ENCODE peak calls at places on chromosomes 6 and 20, in six cellular contexts. X is PC-3, C is HCT116, M is endodermal cell, Y is SK-N-SH, V is neural progenitor cell. L is an unnamed sample.

GRCh38 chr6:70180183-70180903 is 122.5 kb downstream of the COL9A1 start:
- DNase-seq in X (no peak), C (no peak), M (no peak), Y (no peak), V (no peak), L (no peak)

GRCh38 chr6:44652551-44652950 is 265.0 kb downstream of the CDC5L start:
- DNase-seq in X (no peak), C (no peak), M (no peak), Y (no peak), V (no peak), L (no peak)

GRCh38 chr6:3176562-3177355 is 19.4 kb upstream of the TUBB2A start:
- DNase-seq in X (peak; percentile 62), C (peak; percentile 56), M (peak; percentile 57), Y (no peak), V (no peak), L (no peak)

GRCh38 chr20:23926941-23927872 is 47.7 kb upstream of the CST5 start:
- DNase-seq in X (no peak), C (no peak), M (no peak), Y (peak; percentile 34), V (no peak), L (no peak)

GRCh38 chr6:41688256-41688965 is 47.0 kb downstream of the TFEB start:
- DNase-seq in X (no peak), C (no peak), M (no peak), Y (no peak), V (no peak), L (no peak)

GRCh38 chr20:7596541-7596940 is 343.7 kb downstream of the HAO1 start:
- DNase-seq in X (no peak), C (no peak), M (no peak), Y (no peak), V (no peak), L (no peak)

GRCh38 chr6:150491796-150492142 is 107.9 kb upstream of the PLEKHG1 start:
- DNase-seq in X (no peak), C (no peak), M (no peak), Y (no peak), V (no peak), L (no peak)

GRCh38 chr6:96899019-96899418 is 1.3 kb upstream of the NDUFAF4 start:
- DNase-seq in X (peak; percentile 57), C (peak; percentile 37), M (no peak), Y (peak; percentile 19), V (peak; percentile 40), L (peak; percentile 39)

GRCh38 chr6:127866766-127867165 is 34.1 kb downstream of the THEMIS start:
- DNase-seq in X (no peak), C (no peak), M (no peak), Y (no peak), V (no peak), L (no peak)

GRCh38 chr6:28985396-28986164 is 19.5 kb downstream of the ZNF311 start:
- DNase-seq in X (peak; percentile 97), C (peak; percentile 92), M (peak; percentile 95), Y (peak; percentile 91), V (peak; percentile 97), L (peak; percentile 88)

GRCh38 chr20:58574014-58574413 is 58.8 kb upstream of the APCDD1L start:
- DNase-seq in X (no peak), C (no peak), M (no peak), Y (no peak), V (no peak), L (no peak)

GRCh38 chr6:27669278-27669797 is 196.4 kb upstream of the ZNF184 start:
- DNase-seq in X (peak; percentile 56), C (no peak), M (no peak), Y (no peak), V (peak; percentile 35), L (no peak)

GRCh38 chr20:62452475-62453095 is 23.2 kb downstream of the GATA5 start:
- DNase-seq in X (no peak), C (no peak), M (no peak), Y (no peak), V (no peak), L (peak; percentile 60)

GRCh38 chr20:62455929-62456328 is 19.9 kb downstream of the GATA5 start:
- DNase-seq in X (no peak), C (no peak), M (no peak), Y (no peak), V (no peak), L (no peak)

GRCh38 chr20:62457098-62457497 is 18.7 kb downstream of the GATA5 start:
- DNase-seq in X (no peak), C (no peak), M (no peak), Y (no peak), V (no peak), L (no peak)

GRCh38 chr20:62453186-62453808 is 22.5 kb downstream of the GATA5 start:
- DNase-seq in X (no peak), C (no peak), M (no peak), Y (no peak), V (no peak), L (no peak)

DNA sequence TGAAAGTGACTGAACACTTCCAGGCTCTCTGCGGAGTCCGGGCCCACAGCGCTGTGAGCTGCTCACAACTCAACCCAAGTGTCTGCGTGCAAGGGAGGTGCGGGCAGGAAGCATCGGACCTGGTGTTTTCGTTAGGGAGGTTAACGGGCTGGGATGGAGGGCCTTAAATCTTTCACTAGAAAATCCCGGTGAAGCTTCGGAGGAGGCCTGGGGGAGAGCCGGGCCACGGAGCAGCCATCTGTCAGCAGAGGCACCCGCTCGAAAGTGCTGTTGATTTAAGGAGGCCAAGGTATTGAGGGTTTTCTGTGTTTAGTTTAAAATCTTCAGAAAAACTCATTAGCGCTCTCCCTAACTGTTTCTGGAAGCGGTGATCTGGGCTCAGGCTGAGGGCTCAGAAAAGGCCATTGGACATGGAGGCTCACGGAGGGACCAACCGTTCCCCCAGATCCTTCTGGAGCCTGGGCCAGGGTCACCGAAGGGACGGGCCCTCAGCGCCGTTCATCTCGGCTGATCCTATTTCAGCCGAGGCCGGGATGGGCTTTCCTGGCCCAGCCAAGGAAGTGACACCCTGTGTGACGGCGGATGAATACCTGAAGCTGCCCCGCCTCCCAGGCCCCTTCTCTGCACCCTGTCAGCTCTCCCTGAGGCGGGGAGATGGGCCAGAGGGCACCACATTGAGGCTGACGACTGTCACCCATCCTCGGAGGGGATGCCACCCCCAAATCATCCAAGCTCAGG is 20.7 kb downstream of the GATA5 start:
- DNase-seq in X (no peak), C (no peak), M (peak; percentile 73), Y (no peak), V (peak; percentile 37), L (no peak)
- H3K9ac ChIP-seq in X (no peak overlapping the region), C (no peak overlapping the region), M (no peak overlapping the region), Y (no peak overlapping the region), V (peak overlapping the region; percentile 14), L (no peak overlapping the region)

GRCh38 chr20:25321262-25321831 is 69.3 kb downstream of the ABHD12 start:
- DNase-seq in X (no peak), C (no peak), M (peak; percentile 29), Y (no peak), V (no peak), L (peak; percentile 13)

GRCh38 chr20:25318471-25319240 is 70.8 kb downstream of the PYGB start:
- DNase-seq in X (no peak), C (no peak), M (no peak), Y (no peak), V (no peak), L (no peak)

GRCh38 chr20:25317351-25318075 is 69.6 kb downstream of the PYGB start:
- DNase-seq in X (no peak), C (no peak), M (no peak), Y (no peak), V (no peak), L (no peak)

GRCh38 chr20:25320035-25320800 is 70.4 kb downstream of the ABHD12 start:
- DNase-seq in X (no peak), C (no peak), M (no peak), Y (peak; percentile 70), V (no peak), L (peak; percentile 15)

DNA sequence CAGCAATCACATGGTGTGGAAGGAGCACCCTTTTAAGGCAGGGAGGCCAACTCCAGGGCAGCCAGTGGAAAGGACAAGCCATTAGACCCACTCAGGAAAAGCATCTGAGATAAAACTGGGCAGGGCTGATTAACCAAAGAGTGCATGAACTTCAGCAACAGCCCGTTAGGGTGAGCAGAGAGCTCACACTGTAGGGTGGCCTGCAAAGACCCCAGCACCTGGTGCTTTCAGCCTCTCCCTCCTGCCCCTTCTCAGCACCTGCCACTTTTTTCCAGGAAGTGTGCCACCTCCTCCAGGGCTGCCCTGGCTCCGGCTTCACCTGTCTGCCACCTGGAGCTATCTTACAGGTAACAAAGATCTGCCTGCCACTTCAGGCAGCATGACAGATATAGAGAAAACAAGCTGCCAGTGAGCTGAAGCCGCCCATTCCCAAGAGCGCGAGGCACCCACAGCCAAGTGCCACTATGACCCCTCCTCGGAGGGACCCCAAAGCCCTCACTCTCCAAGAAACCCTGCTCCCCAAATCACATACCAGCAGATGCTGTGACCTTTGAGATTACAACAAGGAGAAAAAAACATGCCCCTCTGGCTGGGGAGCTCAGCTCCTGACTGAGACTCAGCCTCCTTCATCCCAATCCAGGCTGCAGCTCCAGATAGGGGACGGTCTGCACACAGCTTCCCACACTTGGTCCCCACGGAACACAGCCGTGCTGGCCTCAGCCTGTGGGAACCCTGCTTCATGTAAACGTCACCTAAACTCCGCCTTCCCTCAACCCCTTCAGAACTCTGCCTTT is 71.2 kb downstream of the ABHD12 start:
- DNase-seq in X (no peak), C (no peak), M (no peak), Y (no peak), V (no peak), L (peak; percentile 20)
- TF ChIP-seq CTCF in X (no peak), C (no peak), M (no peak), Y (no peak), V (no peak), L (no peak)

GRCh38 chr6:125533710-125534397 is 215.6 kb upstream of the HEY2 start:
- DNase-seq in X (no peak), C (no peak), M (peak; percentile 80), Y (no peak), V (peak; percentile 71), L (no peak)
- H3K4me3 ChIP-seq in X (no peak overlapping the region), C (no peak overlapping the region), M (no peak overlapping the region), Y (no peak overlapping the region), V (peak overlapping the region; percentile 8), L (no peak overlapping the region)

GRCh38 chr6:10437891-10438290 is 23.0 kb upstream of the TFAP2A start:
- DNase-seq in X (no peak), C (no peak), M (no peak), Y (no peak), V (no peak), L (no peak)

GRCh38 chr6:10441655-10442009 is 26.8 kb upstream of the TFAP2A start:
- DNase-seq in X (no peak), C (no peak), M (peak; percentile 28), Y (no peak), V (no peak), L (no peak)

GRCh38 chr6:10446548-10446947 is 31.7 kb upstream of the TFAP2A start:
- DNase-seq in X (no peak), C (no peak), M (no peak), Y (no peak), V (no peak), L (no peak)

GRCh38 chr6:10441004-10441654 is 26.3 kb upstream of the TFAP2A start:
- DNase-seq in X (peak; percentile 98), C (peak; percentile 93), M (peak; percentile 32), Y (no peak), V (no peak), L (no peak)
- H3K9ac ChIP-seq in X (peak overlapping the region; percentile 36), C (peak overlapping the region; percentile 67), M (no peak overlapping the region), Y (no peak overlapping the region), V (no peak overlapping the region), L (no peak overlapping the region)

GRCh38 chr6:30349411-30350177 is 4.6 kb downstream of the RPP21 start:
- DNase-seq in X (no peak), C (no peak), M (no peak), Y (no peak), V (no peak), L (no peak)
- TF ChIP-seq CTCF in X (peak; percentile 39), C (no peak), M (peak; percentile 33), Y (peak; percentile 32), V (no peak), L (no peak)

L was measured in colonic mucosa.